ENCODE peak calls at places on chromosomes 1 and 21, in seven cellular contexts. Y, W, L, D, P, Z and J are unnamed samples.

GRCh38 chr21:44880762-44881585 is 7.5 kb upstream of the PTTG1IP start:
- DNase-seq in Y (peak; percentile 29), W (no peak), L (peak; percentile 62), D (no peak), P (peak; percentile 44), Z (peak; percentile 81), J (no peak)

GRCh38 chr1:185917646-185918045 is 183.5 kb downstream of the HMCN1 start:
- DNase-seq in Y (no peak), W (no peak), L (no peak), D (no peak), P (no peak), Z (peak; percentile 72), J (peak; percentile 18)

GRCh38 chr1:16175610-16176553 is 20.0 kb upstream of the EPHA2 start:
- DNase-seq in Y (peak; percentile 73), W (no peak), L (peak; percentile 96), D (no peak), P (peak; percentile 89), Z (peak; percentile 98), J (no peak)

GRCh38 chr21:28537371-28538079 is 455.2 kb downstream of the LTN1 start:
- DNase-seq in Y (no peak), W (no peak), L (no peak), D (no peak), P (no peak), Z (peak; percentile 30), J (no peak)

GRCh38 chr1:46801323-46802055 is 2.6 kb downstream of the CYP4B1 start:
- DNase-seq in Y (no peak), W (no peak), L (no peak), D (no peak), P (no peak), Z (no peak), J (no peak)

GRCh38 chr1:227562923-227563318 is 435 bp upstream of the ZNF678 start:
- DNase-seq in Y (no peak), W (no peak), L (no peak), D (no peak), P (no peak), Z (no peak), J (no peak)

GRCh38 chr1:242185728-242186127 is 186.8 kb upstream of the MAP1LC3C start:
- DNase-seq in Y (no peak), W (no peak), L (no peak), D (peak; percentile 86), P (no peak), Z (peak; percentile 5), J (no peak)

GRCh38 chr1:155466996-155467395 is 95.6 kb downstream of the ASH1L start:
- DNase-seq in Y (no peak), W (no peak), L (no peak), D (no peak), P (no peak), Z (peak; percentile 77), J (no peak)

GRCh38 chr1:65793359-65793732 is 651 bp downstream of the PDE4B start:
- DNase-seq in Y (no peak), W (no peak), L (no peak), D (peak; percentile 14), P (no peak), Z (peak; percentile 34), J (no peak)